ENCODE peak calls at places on chromosomes 1 and 21, in five cellular contexts. One of them, this sample, is unnamed.

GRCh38 chr1:184622136-184622823 is 132.4 kb downstream of the EDEM3 start:
- DNase-seq in ovary: peak
- DNase-seq in HL-60: no peak
- DNase-seq in left ventricle myocardium inferior: peak
- DNase-seq in WTC11: no peak
- DNase-seq in this sample: peak

GRCh38 chr1:205812878-205813754 is at the start of gene SLC41A1:
- DNase-seq in WTC11: peak
- DNase-seq in ovary: peak
- DNase-seq in left ventricle myocardium inferior: peak
- DNase-seq in HL-60: peak
- DNase-seq in this sample: peak

GRCh38 chr1:109788695-109789521 is 25.2 kb upstream of the EPS8L3 start:
- DNase-seq in HL-60: peak
- DNase-seq in WTC11: peak
- DNase-seq in left ventricle myocardium inferior: peak
- DNase-seq in ovary: peak
- DNase-seq in this sample: no peak

GRCh38 chr1:198849108-198849507 is 210.3 kb downstream of the PTPRC start:
- DNase-seq in left ventricle myocardium inferior: no peak
- DNase-seq in WTC11: no peak
- DNase-seq in HL-60: no peak
- DNase-seq in ovary: no peak
- DNase-seq in this sample: no peak

GRCh38 chr1:176466514-176466913 is 3.5 kb downstream of the PAPPA2 start:
- DNase-seq in left ventricle myocardium inferior: no peak
- DNase-seq in ovary: no peak
- DNase-seq in HL-60: no peak
- DNase-seq in WTC11: peak
- DNase-seq in this sample: no peak

GRCh38 chr1:112714313-112715263 is 544 bp downstream of the PPM1J start:
- DNase-seq in ovary: no peak
- DNase-seq in WTC11: no peak
- DNase-seq in HL-60: no peak
- DNase-seq in left ventricle myocardium inferior: no peak
- DNase-seq in this sample: peak

GRCh38 chr1:23548704-23549143 is 10.6 kb downstream of the ID3 start:
- DNase-seq in HL-60: no peak
- DNase-seq in left ventricle myocardium inferior: peak
- DNase-seq in ovary: no peak
- DNase-seq in WTC11: no peak
- DNase-seq in this sample: peak

GRCh38 chr1:71565267-71565666 is 484.4 kb upstream of the ZRANB2 start:
- DNase-seq in HL-60: no peak
- DNase-seq in ovary: no peak
- DNase-seq in left ventricle myocardium inferior: peak
- DNase-seq in WTC11: no peak
- DNase-seq in this sample: no peak

GRCh38 chr1:38403667-38404066 is 357.1 kb upstream of the POU3F1 start:
- DNase-seq in left ventricle myocardium inferior: no peak
- DNase-seq in WTC11: no peak
- DNase-seq in ovary: no peak
- DNase-seq in HL-60: no peak
- DNase-seq in this sample: no peak

GRCh38 chr1:35764283-35764682 is 5.5 kb downstream of the CLSPN start:
- DNase-seq in left ventricle myocardium inferior: no peak
- DNase-seq in WTC11: no peak
- DNase-seq in ovary: no peak
- DNase-seq in HL-60: no peak
- DNase-seq in this sample: no peak

GRCh38 chr1:200642481-200642880 is 21.9 kb upstream of the KIF14 start:
- DNase-seq in WTC11: no peak
- DNase-seq in left ventricle myocardium inferior: no peak
- DNase-seq in HL-60: peak
- DNase-seq in ovary: no peak
- DNase-seq in this sample: no peak

GRCh38 chr1:81670286-81670685 is 130.4 kb upstream of the ADGRL2 start:
- DNase-seq in WTC11: no peak
- DNase-seq in HL-60: no peak
- DNase-seq in ovary: peak
- DNase-seq in left ventricle myocardium inferior: peak
- DNase-seq in this sample: no peak

GRCh38 chr1:113437554-113438341 is 47.4 kb downstream of the MAGI3 start:
- DNase-seq in ovary: no peak
- DNase-seq in HL-60: no peak
- DNase-seq in left ventricle myocardium inferior: no peak
- DNase-seq in WTC11: no peak
- DNase-seq in this sample: no peak

GRCh38 chr21:40901690-40902089 is 54.7 kb upstream of the DSCAM start:
- DNase-seq in WTC11: no peak
- DNase-seq in left ventricle myocardium inferior: peak
- DNase-seq in HL-60: no peak
- DNase-seq in ovary: no peak
- DNase-seq in this sample: no peak

GRCh38 chr1:114723915-114724314 is 7.3 kb upstream of the NRAS start:
- DNase-seq in WTC11: no peak
- DNase-seq in HL-60: no peak
- DNase-seq in left ventricle myocardium inferior: no peak
- DNase-seq in ovary: no peak
- DNase-seq in this sample: no peak

GRCh38 chr1:77407738-77408375 is 126.0 kb downstream of the AK5 start:
- DNase-seq in WTC11: no peak
- DNase-seq in left ventricle myocardium inferior: no peak
- DNase-seq in ovary: no peak
- DNase-seq in HL-60: no peak
- DNase-seq in this sample: no peak

GRCh38 chr21:44697811-44698734 is 1.1 kb downstream of the KRTAP10-12 start:
- DNase-seq in HL-60: no peak
- DNase-seq in left ventricle myocardium inferior: no peak
- DNase-seq in WTC11: no peak
- DNase-seq in ovary: no peak
- DNase-seq in this sample: no peak

GRCh38 chr1:57258616-57259330 is 165.1 kb downstream of the DAB1 start:
- DNase-seq in ovary: no peak
- DNase-seq in left ventricle myocardium inferior: no peak
- DNase-seq in HL-60: no peak
- DNase-seq in WTC11: no peak
- DNase-seq in this sample: no peak

GRCh38 chr1:216660561-216660960 is 62.7 kb downstream of the ESRRG start:
- DNase-seq in HL-60: no peak
- DNase-seq in left ventricle myocardium inferior: no peak
- DNase-seq in WTC11: no peak
- DNase-seq in ovary: no peak
- DNase-seq in this sample: no peak

GRCh38 chr1:159188375-159188788 is 16.3 kb upstream of the ACKR1 start:
- DNase-seq in ovary: peak
- DNase-seq in WTC11: peak
- DNase-seq in left ventricle myocardium inferior: peak
- DNase-seq in HL-60: no peak
- DNase-seq in this sample: peak

GRCh38 chr1:247103777-247104591 is at the start of gene ZNF669:
- DNase-seq in WTC11: peak
- DNase-seq in HL-60: peak
- DNase-seq in left ventricle myocardium inferior: peak
- DNase-seq in ovary: peak
- DNase-seq in this sample: peak

GRCh38 chr1:149977345-149977744 is 33.2 kb downstream of the OTUD7B start:
- DNase-seq in ovary: no peak
- DNase-seq in HL-60: no peak
- DNase-seq in WTC11: no peak
- DNase-seq in left ventricle myocardium inferior: no peak
- DNase-seq in this sample: no peak

GRCh38 chr1:2875677-2876531 is 74.4 kb upstream of the TTC34 start:
- DNase-seq in WTC11: peak
- DNase-seq in left ventricle myocardium inferior: peak
- DNase-seq in ovary: peak
- DNase-seq in HL-60: no peak
- DNase-seq in this sample: peak

GRCh38 chr1:21302747-21303715 is 12.8 kb upstream of the ECE1 start:
- DNase-seq in left ventricle myocardium inferior: no peak
- DNase-seq in HL-60: no peak
- DNase-seq in WTC11: no peak
- DNase-seq in ovary: no peak
- DNase-seq in this sample: no peak

GRCh38 chr1:54173681-54174080 is 20.9 kb upstream of the CDCP2 start:
- DNase-seq in ovary: no peak
- DNase-seq in left ventricle myocardium inferior: no peak
- DNase-seq in HL-60: no peak
- DNase-seq in WTC11: no peak
- DNase-seq in this sample: no peak

GRCh38 chr1:8026976-8027747 is 1.1 kb upstream of the ERRFI1 start:
- DNase-seq in left ventricle myocardium inferior: no peak
- DNase-seq in HL-60: no peak
- DNase-seq in ovary: peak
- DNase-seq in WTC11: peak
- DNase-seq in this sample: peak

GRCh38 chr1:90402893-90403849 is 313.9 kb downstream of the BARHL2 start:
- DNase-seq in ovary: no peak
- DNase-seq in left ventricle myocardium inferior: no peak
- DNase-seq in HL-60: no peak
- DNase-seq in WTC11: no peak
- DNase-seq in this sample: peak

GRCh38 chr1:85049735-85050166 is 1.5 kb upstream of the MCOLN3 start:
- DNase-seq in HL-60: no peak
- DNase-seq in ovary: no peak
- DNase-seq in left ventricle myocardium inferior: no peak
- DNase-seq in WTC11: peak
- DNase-seq in this sample: peak

GRCh38 chr1:233662503-233663105 is 48.7 kb downstream of the KCNK1 start:
- DNase-seq in ovary: no peak
- DNase-seq in WTC11: no peak
- DNase-seq in left ventricle myocardium inferior: no peak
- DNase-seq in HL-60: no peak
- DNase-seq in this sample: no peak

GRCh38 chr1:226009650-226010044 is 10.5 kb upstream of the SDE2 start:
- DNase-seq in ovary: no peak
- DNase-seq in HL-60: no peak
- DNase-seq in left ventricle myocardium inferior: no peak
- DNase-seq in WTC11: no peak
- DNase-seq in this sample: no peak

GRCh38 chr1:204152310-204153044 is 633 bp upstream of the ETNK2 start:
- DNase-seq in left ventricle myocardium inferior: no peak
- DNase-seq in ovary: no peak
- DNase-seq in HL-60: no peak
- DNase-seq in WTC11: no peak
- DNase-seq in this sample: no peak

GRCh38 chr1:15386128-15386824 is 23.4 kb upstream of the EFHD2 start:
- DNase-seq in left ventricle myocardium inferior: no peak
- DNase-seq in ovary: no peak
- DNase-seq in WTC11: no peak
- DNase-seq in HL-60: no peak
- DNase-seq in this sample: peak

GRCh38 chr1:15388201-15388880 is 21.3 kb upstream of the EFHD2 start:
- DNase-seq in left ventricle myocardium inferior: no peak
- DNase-seq in ovary: no peak
- DNase-seq in WTC11: no peak
- DNase-seq in HL-60: no peak
- DNase-seq in this sample: no peak

GRCh38 chr1:15394261-15394543 is 15.5 kb upstream of the EFHD2 start:
- DNase-seq in left ventricle myocardium inferior: no peak
- DNase-seq in HL-60: no peak
- DNase-seq in WTC11: no peak
- DNase-seq in ovary: no peak
- DNase-seq in this sample: no peak

GRCh38 chr1:15393475-15394260 is 16.0 kb upstream of the EFHD2 start:
- DNase-seq in WTC11: no peak
- DNase-seq in left ventricle myocardium inferior: no peak
- DNase-seq in HL-60: no peak
- DNase-seq in ovary: no peak
- DNase-seq in this sample: no peak

GRCh38 chr1:15390667-15391066 is 19.0 kb upstream of the EFHD2 start:
- DNase-seq in ovary: no peak
- DNase-seq in left ventricle myocardium inferior: no peak
- DNase-seq in WTC11: no peak
- DNase-seq in HL-60: no peak
- DNase-seq in this sample: no peak
- TF ChIP-seq CTCF in ovary: no peak
- TF ChIP-seq CTCF in left ventricle myocardium inferior: no peak
- TF ChIP-seq CTCF in WTC11: no peak
- TF ChIP-seq CTCF in HL-60: no peak
- TF ChIP-seq CTCF in this sample: no peak

GRCh38 chr1:171279678-171280077 is 31.4 kb downstream of the FMO1 start:
- DNase-seq in ovary: no peak
- DNase-seq in left ventricle myocardium inferior: no peak
- DNase-seq in HL-60: peak
- DNase-seq in WTC11: no peak
- DNase-seq in this sample: no peak
- TF ChIP-seq CTCF in ovary: no peak
- TF ChIP-seq CTCF in left ventricle myocardium inferior: no peak
- TF ChIP-seq CTCF in HL-60: no peak
- TF ChIP-seq CTCF in WTC11: no peak
- TF ChIP-seq CTCF in this sample: no peak

GRCh38 chr1:94642617-94643315 is 101.2 kb upstream of the F3 start:
- DNase-seq in WTC11: no peak
- DNase-seq in left ventricle myocardium inferior: no peak
- DNase-seq in HL-60: no peak
- DNase-seq in ovary: no peak
- DNase-seq in this sample: no peak
- TF ChIP-seq CTCF in WTC11: no peak
- TF ChIP-seq CTCF in left ventricle myocardium inferior: no peak
- TF ChIP-seq CTCF in HL-60: no peak
- TF ChIP-seq CTCF in ovary: no peak
- TF ChIP-seq CTCF in this sample: no peak

DNA sequence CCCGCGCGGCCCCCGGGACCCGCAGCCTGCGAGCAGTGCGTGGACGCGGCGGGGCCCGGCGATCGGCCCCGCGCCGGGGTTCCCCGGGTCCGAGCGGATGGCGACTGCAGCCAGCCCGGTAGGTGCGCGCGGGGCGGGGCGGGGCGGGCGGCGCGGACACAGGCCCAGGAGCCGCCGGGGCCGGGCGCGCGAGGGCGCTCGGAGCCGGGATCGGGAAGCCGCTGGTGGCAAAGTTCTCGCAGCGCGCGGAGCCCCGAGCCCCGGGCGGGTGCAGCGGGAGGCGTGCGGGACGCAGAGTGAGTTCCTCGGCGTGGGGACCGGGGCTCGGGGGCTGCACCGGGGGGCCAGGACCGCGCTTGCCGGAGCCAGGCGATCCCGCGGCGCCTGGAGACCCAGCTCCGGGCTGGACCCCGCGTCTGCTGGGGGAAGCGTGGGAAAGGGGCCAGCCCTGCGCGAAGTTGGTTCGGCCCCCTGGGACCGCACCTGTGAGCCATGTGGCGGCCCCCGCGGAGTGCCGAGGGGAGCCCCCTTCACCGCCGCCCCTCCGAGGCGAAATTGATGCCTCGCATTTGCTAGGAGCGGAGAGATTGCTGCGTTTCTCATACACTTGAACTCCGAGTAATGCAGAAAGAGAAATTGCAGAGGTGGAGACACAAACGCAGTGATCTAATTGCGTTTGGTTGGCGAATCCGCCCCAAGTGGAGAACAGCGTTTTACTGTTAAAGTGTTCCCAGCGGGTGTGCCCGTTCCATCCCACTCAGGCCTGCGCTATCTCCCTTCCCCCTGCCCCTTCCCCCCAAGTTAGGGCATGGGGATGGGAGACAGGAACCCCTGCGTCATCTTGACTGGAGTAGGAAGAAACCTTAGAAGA is 228.9 kb upstream of the TMEM51 start:
- DNase-seq in HL-60: no peak
- DNase-seq in left ventricle myocardium inferior: peak
- DNase-seq in ovary: peak
- DNase-seq in WTC11: no peak
- DNase-seq in this sample: peak
- TF ChIP-seq CTCF in HL-60: no peak
- TF ChIP-seq CTCF in left ventricle myocardium inferior: peak
- TF ChIP-seq CTCF in ovary: no peak
- TF ChIP-seq CTCF in WTC11: no peak
- TF ChIP-seq CTCF in this sample: no peak

This sample was measured in nephron progenitor cell.